ENCODE peak calls at places on chromosomes 4 and X, in nine cellular contexts. One of them, this sample, is unnamed.

GRCh38 chr4:188275686-188276085 is 136.4 kb downstream of the TRIML1 start:
- DNase-seq in SK-N-SH: no peak
- DNase-seq in HCT116: no peak
- DNase-seq in neural progenitor cell: no peak
- DNase-seq in OCI-LY7: no peak
- DNase-seq in GM23248: no peak
- DNase-seq in MM.1S: no peak
- DNase-seq in hepatocyte: no peak
- DNase-seq in PC-3: peak
- DNase-seq in this sample: no peak

GRCh38 chrX:95029571-95029970 is 1355.6 kb downstream of the FAM133A start:
- DNase-seq in SK-N-SH: no peak
- DNase-seq in HCT116: no peak
- DNase-seq in neural progenitor cell: no peak
- DNase-seq in OCI-LY7: no peak
- DNase-seq in GM23248: no peak
- DNase-seq in MM.1S: no peak
- DNase-seq in hepatocyte: no peak
- DNase-seq in PC-3: no peak
- DNase-seq in this sample: no peak

GRCh38 chrX:68686684-68687045 is 39.2 kb downstream of the STARD8 start:
- DNase-seq in SK-N-SH: no peak
- DNase-seq in HCT116: no peak
- DNase-seq in neural progenitor cell: peak
- DNase-seq in OCI-LY7: no peak
- DNase-seq in GM23248: peak
- DNase-seq in MM.1S: no peak
- DNase-seq in hepatocyte: peak
- DNase-seq in PC-3: no peak
- DNase-seq in this sample: peak

GRCh38 chrX:131752493-131753198 is 208.8 kb downstream of the OR13H1 start:
- DNase-seq in SK-N-SH: peak
- DNase-seq in HCT116: no peak
- DNase-seq in neural progenitor cell: no peak
- DNase-seq in OCI-LY7: no peak
- DNase-seq in GM23248: no peak
- DNase-seq in MM.1S: peak
- DNase-seq in hepatocyte: no peak
- DNase-seq in PC-3: peak
- DNase-seq in this sample: no peak

GRCh38 chr4:70722199-70722791 is 531 bp downstream of the RUFY3 start:
- DNase-seq in SK-N-SH: peak
- DNase-seq in HCT116: no peak
- DNase-seq in neural progenitor cell: no peak
- DNase-seq in OCI-LY7: no peak
- DNase-seq in GM23248: peak
- DNase-seq in MM.1S: no peak
- DNase-seq in hepatocyte: no peak
- DNase-seq in PC-3: no peak
- DNase-seq in this sample: no peak

GRCh38 chr4:4384837-4385236 is 2.1 kb upstream of the NSG1 start:
- DNase-seq in SK-N-SH: peak
- DNase-seq in HCT116: peak
- DNase-seq in neural progenitor cell: peak
- DNase-seq in OCI-LY7: peak
- DNase-seq in GM23248: peak
- DNase-seq in MM.1S: no peak
- DNase-seq in hepatocyte: no peak
- DNase-seq in PC-3: peak
- DNase-seq in this sample: peak

GRCh38 chrX:10756365-10756915 is 136.1 kb upstream of the MID1 start:
- DNase-seq in SK-N-SH: no peak
- DNase-seq in HCT116: peak
- DNase-seq in neural progenitor cell: no peak
- DNase-seq in OCI-LY7: no peak
- DNase-seq in GM23248: peak
- DNase-seq in MM.1S: no peak
- DNase-seq in hepatocyte: peak
- DNase-seq in PC-3: peak
- DNase-seq in this sample: peak

GRCh38 chrX:8083276-8083675 is 87.8 kb downstream of the VCX2 start:
- DNase-seq in SK-N-SH: no peak
- DNase-seq in HCT116: no peak
- DNase-seq in neural progenitor cell: no peak
- DNase-seq in OCI-LY7: no peak
- DNase-seq in GM23248: no peak
- DNase-seq in MM.1S: no peak
- DNase-seq in hepatocyte: no peak
- DNase-seq in PC-3: no peak
- DNase-seq in this sample: no peak

GRCh38 chrX:87900320-87900908 is 382.8 kb downstream of the KLHL4 start:
- DNase-seq in SK-N-SH: no peak
- DNase-seq in HCT116: no peak
- DNase-seq in neural progenitor cell: no peak
- DNase-seq in OCI-LY7: no peak
- DNase-seq in GM23248: no peak
- DNase-seq in MM.1S: peak
- DNase-seq in hepatocyte: no peak
- DNase-seq in PC-3: peak
- DNase-seq in this sample: peak

GRCh38 chr4:6535329-6535692 is 39.7 kb upstream of the MAN2B2 start:
- DNase-seq in SK-N-SH: no peak
- DNase-seq in HCT116: no peak
- DNase-seq in neural progenitor cell: no peak
- DNase-seq in OCI-LY7: no peak
- DNase-seq in GM23248: no peak
- DNase-seq in MM.1S: no peak
- DNase-seq in hepatocyte: no peak
- DNase-seq in PC-3: no peak
- DNase-seq in this sample: no peak

GRCh38 chr4:7813674-7814073 is 126.0 kb downstream of the AFAP1 start:
- DNase-seq in SK-N-SH: no peak
- DNase-seq in HCT116: no peak
- DNase-seq in neural progenitor cell: no peak
- DNase-seq in OCI-LY7: no peak
- DNase-seq in GM23248: peak
- DNase-seq in MM.1S: no peak
- DNase-seq in hepatocyte: no peak
- DNase-seq in PC-3: no peak
- DNase-seq in this sample: no peak

GRCh38 chr4:7522452-7522851 is 87.7 kb upstream of the PSAPL1 start:
- DNase-seq in SK-N-SH: no peak
- DNase-seq in HCT116: no peak
- DNase-seq in neural progenitor cell: no peak
- DNase-seq in OCI-LY7: no peak
- DNase-seq in GM23248: no peak
- DNase-seq in MM.1S: no peak
- DNase-seq in hepatocyte: no peak
- DNase-seq in PC-3: no peak
- DNase-seq in this sample: no peak

GRCh38 chr4:97367878-97368277 is 775.4 kb downstream of the STPG2 start:
- DNase-seq in SK-N-SH: no peak
- DNase-seq in HCT116: peak
- DNase-seq in neural progenitor cell: no peak
- DNase-seq in OCI-LY7: no peak
- DNase-seq in GM23248: peak
- DNase-seq in MM.1S: no peak
- DNase-seq in hepatocyte: peak
- DNase-seq in PC-3: peak
- DNase-seq in this sample: no peak

GRCh38 chr4:103091601-103092223 is 7.9 kb downstream of the BDH2 start:
- DNase-seq in SK-N-SH: peak
- DNase-seq in HCT116: peak
- DNase-seq in neural progenitor cell: peak
- DNase-seq in OCI-LY7: peak
- DNase-seq in GM23248: peak
- DNase-seq in MM.1S: peak
- DNase-seq in hepatocyte: peak
- DNase-seq in PC-3: peak
- DNase-seq in this sample: peak

GRCh38 chr4:74964311-74964710 is 31.4 kb downstream of the PARM1 start:
- DNase-seq in SK-N-SH: no peak
- DNase-seq in HCT116: no peak
- DNase-seq in neural progenitor cell: no peak
- DNase-seq in OCI-LY7: no peak
- DNase-seq in GM23248: no peak
- DNase-seq in MM.1S: no peak
- DNase-seq in hepatocyte: peak
- DNase-seq in PC-3: no peak
- DNase-seq in this sample: no peak
- H3K27ac ChIP-seq in SK-N-SH: no peak
- H3K27ac ChIP-seq in HCT116: no peak
- H3K27ac ChIP-seq in neural progenitor cell: no peak
- H3K27ac ChIP-seq in OCI-LY7: no peak
- H3K27ac ChIP-seq in GM23248: no peak
- H3K27ac ChIP-seq in MM.1S: no peak
- H3K27ac ChIP-seq in hepatocyte: peak
- H3K27ac ChIP-seq in PC-3: no peak
- H3K27ac ChIP-seq in this sample: no peak

GRCh38 chrX:108199691-108200090 is 108.1 kb downstream of the ATG4A start:
- DNase-seq in SK-N-SH: peak
- DNase-seq in HCT116: peak
- DNase-seq in neural progenitor cell: peak
- DNase-seq in OCI-LY7: peak
- DNase-seq in GM23248: peak
- DNase-seq in MM.1S: peak
- DNase-seq in hepatocyte: peak
- DNase-seq in PC-3: peak
- DNase-seq in this sample: peak

GRCh38 chrX:108199041-108199440 is 107.5 kb downstream of the ATG4A start:
- DNase-seq in SK-N-SH: no peak
- DNase-seq in HCT116: no peak
- DNase-seq in neural progenitor cell: no peak
- DNase-seq in OCI-LY7: no peak
- DNase-seq in GM23248: peak
- DNase-seq in MM.1S: no peak
- DNase-seq in hepatocyte: no peak
- DNase-seq in PC-3: no peak
- DNase-seq in this sample: no peak

GRCh38 chrX:108203540-108203939 is 112.0 kb downstream of the ATG4A start:
- DNase-seq in SK-N-SH: no peak
- DNase-seq in HCT116: no peak
- DNase-seq in neural progenitor cell: no peak
- DNase-seq in OCI-LY7: no peak
- DNase-seq in GM23248: no peak
- DNase-seq in MM.1S: no peak
- DNase-seq in hepatocyte: no peak
- DNase-seq in PC-3: peak
- DNase-seq in this sample: no peak

DNA sequence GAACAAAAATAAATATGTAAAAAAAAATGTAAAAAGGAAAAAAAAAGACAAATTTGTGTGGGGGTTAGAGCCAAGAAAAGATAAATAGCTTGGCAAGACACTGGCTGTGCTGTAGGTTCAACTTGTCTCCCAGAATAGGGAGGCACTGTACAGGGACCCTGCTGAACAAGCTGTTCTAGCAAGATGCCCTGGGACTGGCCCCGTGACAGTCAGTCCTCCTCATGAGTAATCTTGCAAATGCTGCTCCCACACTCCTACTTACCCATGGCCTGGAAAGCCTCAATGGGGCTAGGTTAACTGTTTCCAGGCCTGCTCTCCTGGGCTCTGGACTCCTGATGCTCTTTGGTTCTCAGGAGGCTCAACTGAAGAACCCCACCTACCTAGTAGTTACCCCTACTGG is 106.8 kb downstream of the ATG4A start:
- DNase-seq in SK-N-SH: no peak
- DNase-seq in HCT116: no peak
- DNase-seq in neural progenitor cell: no peak
- DNase-seq in OCI-LY7: no peak
- DNase-seq in GM23248: peak
- DNase-seq in MM.1S: no peak
- DNase-seq in hepatocyte: peak
- DNase-seq in PC-3: no peak
- DNase-seq in this sample: no peak
- TF ChIP-seq EZH2phosphoT487 in SK-N-SH: no peak
- TF ChIP-seq EZH2phosphoT487 in HCT116: no peak
- TF ChIP-seq EZH2phosphoT487 in neural progenitor cell: no peak
- TF ChIP-seq EZH2phosphoT487 in OCI-LY7: no peak
- TF ChIP-seq EZH2phosphoT487 in GM23248: no peak
- TF ChIP-seq EZH2phosphoT487 in MM.1S: no peak
- TF ChIP-seq EZH2phosphoT487 in hepatocyte: no peak
- TF ChIP-seq EZH2phosphoT487 in PC-3: no peak
- TF ChIP-seq EZH2phosphoT487 in this sample: no peak

DNA sequence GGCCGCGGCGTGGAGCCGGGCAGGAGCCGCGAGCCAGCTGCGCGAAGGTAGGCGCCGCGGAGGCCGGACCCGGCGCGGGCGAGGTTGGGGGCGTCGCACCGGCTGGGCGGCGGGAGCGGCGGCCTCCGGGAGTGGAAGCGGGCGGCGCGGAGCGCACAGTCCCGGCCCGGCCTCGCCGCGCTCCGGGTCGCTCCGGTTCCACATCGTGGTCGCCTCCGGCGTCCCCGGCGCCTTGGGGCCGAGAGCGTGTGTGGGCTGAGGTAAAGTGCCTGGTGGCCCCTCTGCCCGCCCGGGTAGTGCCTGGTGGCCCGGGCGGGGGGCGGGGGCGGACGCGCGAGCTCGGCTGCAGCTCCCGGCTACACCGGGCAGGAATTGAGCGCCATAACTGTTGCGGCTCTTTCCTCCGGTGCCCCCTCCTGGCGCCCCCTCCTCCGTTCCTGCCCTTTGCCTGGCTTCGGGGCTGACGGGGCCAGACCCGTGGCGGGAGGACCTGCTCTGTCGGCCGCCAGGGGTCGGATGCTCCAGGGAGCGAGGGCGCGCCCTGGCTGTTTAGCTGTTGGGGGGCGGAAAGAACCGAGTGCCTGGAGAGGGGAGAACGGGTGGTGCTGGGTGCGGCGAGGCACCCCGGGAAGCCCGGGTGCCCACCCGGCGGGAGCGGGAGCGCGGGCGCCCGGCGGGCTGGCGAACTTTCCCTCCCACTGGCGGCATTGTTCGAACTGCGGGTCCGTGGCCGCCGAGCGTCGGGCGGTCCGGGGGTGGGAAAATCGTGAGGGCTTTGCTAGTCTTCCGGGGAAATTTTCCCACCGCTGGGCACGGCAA is 661 bp downstream of the JADE3 start:
- DNase-seq in SK-N-SH: peak
- DNase-seq in HCT116: no peak
- DNase-seq in neural progenitor cell: peak
- DNase-seq in OCI-LY7: peak
- DNase-seq in GM23248: peak
- DNase-seq in MM.1S: peak
- DNase-seq in hepatocyte: peak
- DNase-seq in PC-3: peak
- DNase-seq in this sample: peak
- H3K27ac ChIP-seq in SK-N-SH: peak
- H3K27ac ChIP-seq in HCT116: peak
- H3K27ac ChIP-seq in neural progenitor cell: peak
- H3K27ac ChIP-seq in OCI-LY7: no peak
- H3K27ac ChIP-seq in GM23248: no peak
- H3K27ac ChIP-seq in MM.1S: no peak
- H3K27ac ChIP-seq in hepatocyte: peak
- H3K27ac ChIP-seq in PC-3: no peak
- H3K27ac ChIP-seq in this sample: no peak

DNA sequence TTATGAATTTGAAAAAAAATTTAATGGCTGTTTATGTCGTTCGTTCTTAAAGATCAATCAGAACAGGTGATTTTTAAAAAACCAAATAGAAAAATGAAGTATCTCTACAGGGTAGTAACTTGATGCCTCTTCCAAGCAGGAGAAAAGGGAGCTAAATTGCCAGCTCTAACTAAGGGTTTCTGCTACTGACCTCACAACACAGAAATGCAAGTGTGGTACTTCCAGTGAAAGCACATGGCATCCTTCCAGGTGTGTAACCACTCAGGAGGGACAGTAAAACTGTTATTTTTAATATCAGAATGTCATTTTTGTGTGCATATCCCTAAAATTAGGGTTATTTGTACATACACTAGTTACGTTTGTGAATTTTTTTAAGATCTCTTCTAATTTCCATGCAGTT is 116.8 kb upstream of the ZCCHC13 start:
- DNase-seq in SK-N-SH: no peak
- DNase-seq in HCT116: no peak
- DNase-seq in neural progenitor cell: no peak
- DNase-seq in OCI-LY7: no peak
- DNase-seq in GM23248: peak
- DNase-seq in MM.1S: no peak
- DNase-seq in hepatocyte: no peak
- DNase-seq in PC-3: no peak
- DNase-seq in this sample: no peak
- TF ChIP-seq EZH2phosphoT487 in SK-N-SH: no peak
- TF ChIP-seq EZH2phosphoT487 in HCT116: no peak
- TF ChIP-seq EZH2phosphoT487 in neural progenitor cell: no peak
- TF ChIP-seq EZH2phosphoT487 in OCI-LY7: no peak
- TF ChIP-seq EZH2phosphoT487 in GM23248: no peak
- TF ChIP-seq EZH2phosphoT487 in MM.1S: no peak
- TF ChIP-seq EZH2phosphoT487 in hepatocyte: no peak
- TF ChIP-seq EZH2phosphoT487 in PC-3: no peak
- TF ChIP-seq EZH2phosphoT487 in this sample: no peak

This sample was measured in GM23338.